ENCODE peak calls at places on chromosomes 4 and X, in seven cellular contexts. F, C, H, I, B, Z and K are unnamed samples.

GRCh38 chrX:87900320-87900908 is 382.8 kb downstream of the KLHL4 start:
- DNase-seq in H (no peak), Z (no peak), I (no peak), C (peak; percentile 0), F (peak; percentile 1), B (no peak), K (no peak)

GRCh38 chrX:29890004-29890403 is 325.4 kb upstream of the MAGEB2 start:
- DNase-seq in C (no peak), B (no peak), F (no peak), H (no peak), I (no peak), Z (no peak), K (no peak)

GRCh38 chr4:3270141-3270611 is 21.2 kb downstream of the MSANTD1 start:
- DNase-seq in Z (no peak), F (no peak), C (no peak), I (no peak), H (no peak), B (no peak), K (peak; percentile 39)

GRCh38 chr4:184343400-184344177 is 125.9 kb upstream of the ENPP6 start:
- DNase-seq in C (peak; percentile 46), Z (peak; percentile 87), B (peak; percentile 60), H (peak; percentile 15), F (peak; percentile 66), I (peak; percentile 69), K (peak; percentile 66)

GRCh38 chr4:31081375-31081774 is 361.2 kb downstream of the PCDH7 start:
- DNase-seq in B (no peak), I (no peak), Z (no peak), C (no peak), H (no peak), F (no peak), K (no peak)

GRCh38 chr4:92520563-92520962 is 216.8 kb downstream of the GRID2 start:
- DNase-seq in C (no peak), I (no peak), B (no peak), Z (no peak), F (no peak), H (no peak), K (no peak)

GRCh38 chrX:10450229-10450958 is 170.0 kb downstream of the MID1 start:
- DNase-seq in Z (peak; percentile 36), C (no peak), H (no peak), I (no peak), F (peak; percentile 19), B (no peak), K (no peak)

GRCh38 chr4:105707783-105708182 is 706 bp downstream of the INTS12 start:
- DNase-seq in F (no peak), C (no peak), Z (peak; percentile 21), B (no peak), H (no peak), I (no peak), K (no peak)

GRCh38 chrX:19602866-19603620 is 87.7 kb upstream of the MAP3K15 start:
- DNase-seq in B (no peak), I (no peak), H (no peak), C (no peak), F (no peak), Z (peak; percentile 57), K (no peak)

GRCh38 chrX:106946449-106946848 is 26.2 kb downstream of the CLDN2 start:
- DNase-seq in B (no peak), Z (no peak), C (no peak), F (no peak), I (no peak), H (no peak), K (no peak)

GRCh38 chr4:186885289-186885688 is 161.6 kb upstream of the FAT1 start:
- DNase-seq in C (no peak), I (no peak), Z (no peak), H (no peak), B (no peak), F (no peak), K (no peak)